ENCODE peak calls at places on chromosomes 2 and 18, in seven cellular contexts. K, V, B, D, S, R and Y are unnamed samples.

GRCh38 chr2:68837164-68837860 is 33.9 kb downstream of the BMP10 start:
- DNase-seq in V (no peak), D (peak), K (no peak), R (no peak), S (peak), B (peak), Y (no peak)

GRCh38 chr2:201420442-201421113 is 30.7 kb downstream of the TRAK2 start:
- DNase-seq in B (no peak), D (peak), S (no peak), R (no peak), K (no peak), V (no peak), Y (no peak)

GRCh38 chr2:223967981-223968380 is 10.7 kb downstream of the MRPL44 start:
- DNase-seq in D (peak), B (no peak), S (no peak), V (no peak), R (no peak), K (no peak), Y (no peak)

GRCh38 chr2:63992061-63992685 is 27.1 kb downstream of the VPS54 start:
- DNase-seq in S (no peak), R (no peak), D (no peak), B (no peak), K (no peak), V (peak), Y (no peak)

GRCh38 chr2:109494842-109495241 is 118.9 kb downstream of the SEPTIN10 start:
- DNase-seq in S (no peak), K (no peak), R (no peak), D (peak), B (no peak), V (no peak), Y (no peak)

GRCh38 chr2:70508711-70509462 is 44.7 kb downstream of the TGFA start:
- DNase-seq in S (no peak), V (no peak), D (no peak), R (no peak), K (no peak), B (no peak), Y (no peak)

GRCh38 chr2:101983486-101983885 is 8.3 kb upstream of the IL1R2 start:
- DNase-seq in D (no peak), K (no peak), R (no peak), V (peak), B (no peak), S (no peak), Y (no peak)

GRCh38 chr2:100289020-100289419 is 33.3 kb downstream of the LONRF2 start:
- DNase-seq in S (no peak), R (no peak), K (no peak), B (no peak), V (no peak), D (no peak), Y (no peak)

GRCh38 chr2:168192839-168193616 is 54.4 kb downstream of the STK39 start:
- DNase-seq in D (no peak), S (no peak), K (no peak), V (peak), B (peak), R (no peak), Y (peak)

GRCh38 chr18:2903006-2903405 is 56.2 kb downstream of the EMILIN2 start:
- DNase-seq in S (peak), D (peak), R (peak), V (no peak), B (no peak), K (no peak), Y (peak)

GRCh38 chr2:66171530-66171929 is 263.4 kb upstream of the MEIS1 start:
- DNase-seq in V (peak), B (no peak), K (no peak), R (no peak), D (no peak), S (no peak), Y (no peak)

GRCh38 chr2:42238644-42239288 is 69.6 kb downstream of the EML4 start:
- DNase-seq in S (no peak), D (peak), V (peak), K (no peak), R (no peak), B (peak), Y (peak)

GRCh38 chr18:42574871-42575270 is 540.6 kb downstream of the RIT2 start:
- DNase-seq in S (no peak), B (no peak), D (no peak), V (peak), K (peak), R (no peak), Y (no peak)